ENCODE peak calls at places on chromosomes 4 and X, in eight cellular contexts. U, P, Y, K, X, W, Z and F are unnamed samples. For H3K4me1, the result is how much of the 10 kb centered on the place peaks cover.

GRCh38 chr4:183348706-183349659 is 26.8 kb upstream of the CLDN24 start:
- DNase-seq in P (no peak), Z (no peak), W (no peak), U (no peak), K (no peak), Y (no peak), X (no peak), F (no peak)

GRCh38 chrX:3435057-3435456 is 88.6 kb upstream of the MXRA5 start:
- DNase-seq in U (no peak), Z (no peak), K (no peak), X (no peak), P (no peak), Y (no peak), W (no peak), F (no peak)

GRCh38 chrX:41561045-41561444 is 113.9 kb downstream of the NYX start:
- DNase-seq in U (no peak), X (no peak), Y (no peak), W (no peak), Z (peak), P (peak), K (no peak), F (no peak)

GRCh38 chr4:127771535-127772275 is 10.4 kb upstream of the HSPA4L start:
- DNase-seq in X (no peak), W (no peak), Y (no peak), Z (no peak), K (no peak), P (no peak), U (no peak), F (no peak)

GRCh38 chr4:8182858-8183725 is 16.0 kb upstream of the SH3TC1 start:
- DNase-seq in W (no peak), P (no peak), X (no peak), Z (peak), U (no peak), K (peak), Y (no peak), F (no peak)

GRCh38 chr4:1205641-1206298 is 33.4 kb upstream of the SPON2 start:
- DNase-seq in W (no peak), Z (no peak), X (peak), U (no peak), K (no peak), P (no peak), Y (peak), F (no peak)

GRCh38 chr4:161813889-161814288 is 349.9 kb downstream of the FSTL5 start:
- DNase-seq in Z (no peak), P (no peak), W (no peak), K (no peak), Y (no peak), X (no peak), U (no peak), F (no peak)

GRCh38 chr4:92483341-92483740 is 179.6 kb downstream of the GRID2 start:
- DNase-seq in W (no peak), U (no peak), X (no peak), Z (no peak), Y (no peak), K (no peak), P (no peak), F (no peak)

GRCh38 chr4:149845643-149846208 is 30.1 kb upstream of the IQCM start:
- DNase-seq in U (no peak), W (no peak), Z (no peak), P (no peak), K (no peak), Y (no peak), X (no peak), F (no peak)

GRCh38 chr4:76655566-76656479 is 220.8 kb downstream of the SHROOM3 start:
- DNase-seq in X (no peak), W (no peak), U (no peak), K (no peak), Z (no peak), Y (no peak), P (no peak), F (no peak)

GRCh38 chr4:69999420-69999819 is 3.7 kb downstream of the STATH start:
- DNase-seq in X (no peak), W (no peak), P (no peak), U (no peak), Z (no peak), K (no peak), Y (no peak), F (no peak)

GRCh38 chr4:78651250-78651860 is 99.8 kb downstream of the ANXA3 start:
- DNase-seq in Z (no peak), X (no peak), W (no peak), K (no peak), U (no peak), Y (no peak), P (no peak), F (no peak)

GRCh38 chr4:167602157-167602556 is 367.9 kb upstream of the SPOCK3 start:
- DNase-seq in K (no peak), Z (no peak), Y (no peak), X (no peak), U (no peak), P (no peak), W (no peak), F (no peak)

GRCh38 chr4:148926861-148927260 is 484.6 kb upstream of the NR3C2 start:
- DNase-seq in Y (no peak), P (no peak), K (no peak), Z (no peak), X (no peak), W (no peak), U (no peak), F (no peak)

GRCh38 chr4:14254252-14254651 is 626.7 kb upstream of the BOD1L1 start:
- DNase-seq in X (peak), U (no peak), P (no peak), K (no peak), W (peak), Z (peak), Y (peak), F (no peak)

GRCh38 chr4:120709986-120710385 is 212.5 kb downstream of the PRDM5 start:
- DNase-seq in X (no peak), K (no peak), U (no peak), Y (no peak), P (no peak), W (no peak), Z (no peak), F (no peak)

GRCh38 chrX:69189972-69190371 is 24.7 kb upstream of the PJA1 start:
- DNase-seq in Y (no peak), U (no peak), W (no peak), P (no peak), Z (peak), K (no peak), X (no peak), F (no peak)

GRCh38 chr4:24765331-24765990 is 29.9 kb upstream of the SOD3 start:
- DNase-seq in W (no peak), K (no peak), Y (no peak), Z (no peak), X (no peak), U (no peak), P (no peak), F (no peak)

GRCh38 chrX:38999099-38999498 is 197.8 kb downstream of the MID1IP1 start:
- DNase-seq in W (no peak), P (no peak), U (no peak), X (no peak), Z (no peak), K (no peak), Y (no peak), F (no peak)

GRCh38 chr4:73836373-73837269 is at the start of gene CXCL6:
- DNase-seq in P (no peak), K (no peak), X (no peak), U (peak), Y (peak), W (peak), Z (no peak), F (no peak)

GRCh38 chr4:185592845-185593488 is 57.7 kb upstream of the PDLIM3 start:
- DNase-seq in Y (peak), X (no peak), K (no peak), Z (no peak), P (no peak), U (no peak), W (no peak), F (no peak)

GRCh38 chr4:185590982-185591381 is 55.7 kb upstream of the PDLIM3 start:
- DNase-seq in K (no peak), Z (no peak), Y (no peak), X (no peak), W (no peak), U (no peak), P (no peak), F (no peak)

GRCh38 chr4:185589067-185589844 is 53.9 kb upstream of the PDLIM3 start:
- DNase-seq in P (no peak), K (no peak), X (no peak), Z (no peak), W (no peak), U (no peak), Y (no peak), F (no peak)

GRCh38 chr4:185591679-185592141 is 56.4 kb upstream of the PDLIM3 start:
- DNase-seq in U (no peak), X (no peak), K (no peak), P (no peak), W (no peak), Y (no peak), Z (no peak), F (no peak)

GRCh38 chr4:185592438-185592837 is 57.1 kb upstream of the PDLIM3 start:
- DNase-seq in Y (no peak), Z (no peak), U (no peak), X (no peak), W (no peak), K (no peak), P (no peak), F (no peak)
- H3K4me1 ChIP-seq in Y (under half), Z (under half), U (under half), X (under half), W (under half), K (under half), P (under half), F (under half)

GRCh38 chrX:17861496-17862011 is 456 bp upstream of the RAI2 start:
- DNase-seq in K (no peak), U (no peak), X (no peak), P (no peak), Y (peak), W (no peak), Z (no peak), F (no peak)

GRCh38 chrX:17854521-17854920 is 6.6 kb downstream of the RAI2 start:
- DNase-seq in X (no peak), W (no peak), K (no peak), U (no peak), Z (no peak), Y (no peak), P (no peak), F (no peak)

GRCh38 chrX:17860179-17860780 is 818 bp downstream of the RAI2 start:
- DNase-seq in P (no peak), K (no peak), W (peak), Z (no peak), Y (peak), X (no peak), U (no peak), F (no peak)

GRCh38 chrX:17860811-17861495 is at the start of gene RAI2:
- DNase-seq in Y (peak), X (no peak), U (peak), W (peak), Z (peak), K (no peak), P (no peak), F (no peak)

GRCh38 chrX:17859609-17860178 is 1.4 kb downstream of the RAI2 start:
- DNase-seq in X (no peak), Y (peak), U (no peak), W (no peak), P (no peak), Z (no peak), K (no peak), F (no peak)
- H3K4me3 ChIP-seq in X (peak), Y (peak), U (peak), W (peak), P (no peak), Z (peak), K (peak), F (peak)

GRCh38 chr4:157459789-157460188 is 239.3 kb downstream of the GRIA2 start:
- DNase-seq in X (no peak), Y (no peak), U (peak), P (no peak), Z (no peak), K (no peak), W (no peak), F (no peak)
- H3K27ac ChIP-seq in X (no peak), Y (no peak), U (peak), P (no peak), Z (no peak), K (no peak), W (no peak), F (no peak)

DNA sequence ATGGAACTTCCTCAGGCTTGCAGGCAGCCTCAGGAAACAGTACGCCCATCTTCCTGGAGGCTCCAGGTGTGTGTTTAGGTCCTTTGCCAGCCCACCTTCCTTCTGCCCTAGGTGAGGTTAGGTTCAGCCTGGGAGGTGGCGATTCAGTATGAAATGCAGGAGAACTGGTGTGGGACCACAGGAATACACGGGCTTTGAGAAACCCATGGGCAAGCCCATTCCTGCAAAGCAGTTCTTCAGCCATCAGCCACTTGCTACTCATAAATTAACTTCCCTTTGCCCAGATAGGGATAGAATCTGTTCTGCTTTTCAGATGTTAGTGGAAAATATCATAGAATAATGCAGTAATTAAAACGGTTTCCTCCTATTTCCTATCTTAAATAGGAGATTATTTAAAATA is 32.2 kb downstream of the TBC1D14 start:
- DNase-seq in K (no peak), W (no peak), X (no peak), P (no peak), U (no peak), Z (no peak), Y (no peak), F (no peak)
- H3K4me1 ChIP-seq in K (under half), W (under half), X (under half), P (half or more), U (under half), Z (under half), Y (under half), F (under half)

DNA sequence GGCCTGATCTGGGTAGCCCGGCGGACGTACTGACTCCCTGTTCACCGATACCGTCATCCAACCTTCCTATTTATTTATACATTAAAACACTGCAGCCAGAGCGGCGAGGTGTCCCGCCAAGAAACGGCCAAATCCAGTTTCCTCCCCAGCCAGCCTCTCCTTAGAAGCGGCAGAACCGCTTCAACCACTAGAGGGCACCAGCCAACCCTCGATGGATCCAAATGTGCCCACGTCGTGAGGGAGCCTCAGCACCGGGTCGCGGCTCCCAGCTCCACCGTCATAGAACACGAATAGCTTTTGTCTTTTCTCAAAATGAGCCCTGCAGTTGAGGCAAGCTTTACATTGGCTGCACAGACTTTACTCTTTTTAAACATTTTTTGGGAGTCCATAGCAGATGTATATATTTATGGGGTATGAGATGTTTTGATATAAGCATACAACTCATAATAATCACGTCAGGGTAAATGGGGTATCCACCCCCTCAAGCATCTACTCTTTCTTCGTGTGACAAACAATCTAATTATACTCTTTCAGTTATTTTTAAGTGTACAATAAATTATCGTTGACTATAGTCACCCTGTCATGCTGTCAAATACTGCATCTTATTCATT is 13.0 kb upstream of the HELT start:
- DNase-seq in Z (peak), K (peak), Y (peak), W (peak), X (peak), P (peak), U (peak), F (peak)
- H3K4me3 ChIP-seq in Z (no peak), K (peak), Y (peak), W (peak), X (no peak), P (no peak), U (peak), F (peak)

DNA sequence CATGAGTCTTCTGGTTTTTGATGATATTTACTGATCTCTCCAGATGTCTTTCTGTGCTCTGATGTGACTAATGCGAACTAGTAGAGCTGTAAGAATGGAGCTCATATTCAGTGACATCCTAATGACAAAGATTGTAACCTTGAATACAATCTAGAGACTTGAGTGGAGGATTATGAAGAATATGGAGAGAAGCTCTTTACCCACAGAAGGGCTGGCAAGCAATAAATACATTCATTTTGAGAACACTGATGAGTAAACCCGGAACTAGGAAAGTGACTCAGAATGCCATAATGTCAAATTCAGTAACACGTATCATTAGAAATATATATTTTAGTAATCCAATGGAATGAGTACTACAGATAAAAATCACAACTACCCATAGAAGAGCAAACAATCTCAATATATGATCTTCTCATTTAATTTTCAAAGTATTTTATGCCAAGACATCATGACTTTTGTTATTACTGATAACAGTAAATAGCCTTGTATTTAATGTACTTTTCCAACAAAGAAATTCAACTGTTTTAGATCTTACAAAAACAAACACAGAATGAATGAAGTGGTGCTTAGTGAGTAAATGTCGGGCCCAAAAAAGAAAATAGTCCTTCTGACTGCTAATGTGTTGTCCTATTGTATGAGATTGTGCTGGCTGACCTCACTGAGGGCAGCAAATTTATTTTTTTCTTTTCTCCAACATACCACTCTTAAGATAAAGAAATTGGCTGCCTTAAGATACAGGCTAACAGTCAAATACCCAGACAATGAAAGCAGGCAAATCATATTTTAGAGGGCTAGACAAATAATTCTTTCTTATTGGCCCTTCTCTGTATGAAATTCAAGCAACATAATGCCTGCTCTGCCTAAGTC is 49.2 kb upstream of the HDAC8 start:
- DNase-seq in X (no peak), Y (no peak), U (no peak), W (no peak), K (no peak), Z (no peak), P (no peak), F (no peak)
- H3K27ac ChIP-seq in X (peak), Y (no peak), U (no peak), W (no peak), K (no peak), Z (no peak), P (no peak), F (peak)

GRCh38 chr4:41098093-41098492 is 116.2 kb downstream of the APBB2 start:
- DNase-seq in Z (no peak), K (no peak), P (no peak), U (no peak), W (no peak), X (no peak), Y (no peak), F (no peak)

GRCh38 chr4:41095192-41095872 is 119.0 kb downstream of the APBB2 start:
- DNase-seq in K (no peak), X (no peak), Y (no peak), W (no peak), Z (no peak), P (no peak), U (no peak), F (no peak)

GRCh38 chr4:41102360-41103092 is 111.8 kb downstream of the APBB2 start:
- DNase-seq in Y (no peak), K (no peak), W (no peak), Z (no peak), P (no peak), U (no peak), X (no peak), F (no peak)

GRCh38 chr4:41095973-41096372 is 118.4 kb downstream of the APBB2 start:
- DNase-seq in X (no peak), U (no peak), W (no peak), Z (no peak), K (no peak), Y (no peak), P (no peak), F (no peak)

DNA sequence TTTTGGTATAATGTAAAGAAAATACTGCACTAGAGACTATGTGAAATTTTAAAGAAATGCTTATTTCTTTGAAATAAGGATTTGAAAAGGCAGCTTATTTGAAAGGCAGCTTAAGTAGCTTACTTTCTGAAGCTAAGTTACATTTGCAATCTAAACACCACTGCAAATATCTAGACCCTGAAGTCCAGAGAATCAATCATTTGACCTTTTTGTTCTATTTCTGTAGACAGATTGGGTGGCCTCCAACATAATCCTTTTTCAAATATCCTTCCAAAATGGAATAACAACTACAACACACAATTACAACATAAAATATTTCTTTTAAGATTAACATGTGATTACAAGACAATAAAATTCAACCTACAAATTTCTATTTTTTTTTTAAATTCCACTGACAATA is 115.7 kb downstream of the APBB2 start:
- DNase-seq in K (no peak), X (no peak), Z (no peak), W (no peak), Y (no peak), U (no peak), P (no peak), F (no peak)
- H3K4me1 ChIP-seq in K (under half), X (under half), Z (under half), W (under half), Y (under half), U (under half), P (under half), F (under half)

GRCh38 chr4:4461850-4462249 is 74.9 kb downstream of the NSG1 start:
- DNase-seq in U (no peak), Y (no peak), P (peak), W (no peak), K (no peak), Z (no peak), X (no peak), F (no peak)

GRCh38 chr4:4461178-4461577 is 74.3 kb downstream of the NSG1 start:
- DNase-seq in Y (no peak), Z (no peak), U (no peak), X (no peak), P (no peak), K (no peak), W (no peak), F (no peak)

GRCh38 chr4:4457803-4458550 is 71.1 kb downstream of the NSG1 start:
- DNase-seq in X (no peak), W (no peak), Y (peak), U (no peak), Z (no peak), P (no peak), K (no peak), F (no peak)

GRCh38 chr4:4462970-4463369 is 76.1 kb downstream of the NSG1 start:
- DNase-seq in Y (peak), X (no peak), Z (no peak), U (no peak), K (no peak), W (no peak), P (no peak), F (no peak)

DNA sequence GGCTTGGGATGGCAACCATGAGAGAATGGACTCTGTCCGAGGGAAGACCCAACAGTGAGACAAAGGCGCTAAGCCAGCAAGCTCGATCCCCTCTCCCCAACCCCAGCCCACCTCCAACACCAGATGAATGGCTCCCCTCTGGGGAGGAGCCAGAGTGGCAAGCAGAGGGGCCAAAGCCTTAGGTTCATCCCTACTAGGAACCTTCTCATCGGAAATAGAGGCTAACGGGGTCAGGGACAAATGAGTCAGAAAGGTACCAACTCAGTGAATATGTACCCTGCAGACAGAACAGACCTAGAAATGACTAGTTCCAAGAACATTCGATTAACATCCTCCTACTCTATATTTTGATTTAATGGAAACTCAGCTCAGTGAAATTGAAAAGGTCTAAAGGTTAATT is 73.9 kb downstream of the NSG1 start:
- DNase-seq in P (no peak), U (no peak), W (no peak), K (no peak), Z (no peak), Y (no peak), X (no peak), F (no peak)
- H3K4me3 ChIP-seq in P (no peak), U (no peak), W (no peak), K (no peak), Z (no peak), Y (no peak), X (no peak), F (no peak)